ENCODE peak calls at places on chromosomes 1 and 21, in nine cellular contexts. One of them, this sample, is unnamed.

GRCh38 chr21:42061866-42062542 is 9.1 kb upstream of the UMODL1 start:
- DNase-seq in stomach: no peak
- DNase-seq in K562: no peak
- DNase-seq in IMR-90: no peak
- DNase-seq in cardiac muscle cell: no peak
- DNase-seq in GM06990: no peak
- DNase-seq in mucosa of descending colon: peak
- DNase-seq in left lung: no peak
- DNase-seq in fibroblast of pulmonary artery: no peak
- DNase-seq in this sample: no peak

GRCh38 chr1:13605159-13605558 is 21.5 kb downstream of the PDPN start:
- DNase-seq in left lung: no peak
- DNase-seq in fibroblast of pulmonary artery: peak
- DNase-seq in GM06990: no peak
- DNase-seq in K562: no peak
- DNase-seq in mucosa of descending colon: no peak
- DNase-seq in IMR-90: peak
- DNase-seq in cardiac muscle cell: no peak
- DNase-seq in stomach: no peak
- DNase-seq in this sample: peak

GRCh38 chr1:48003741-48004503 is 6.7 kb upstream of the TRABD2B start:
- DNase-seq in stomach: no peak
- DNase-seq in IMR-90: no peak
- DNase-seq in mucosa of descending colon: peak
- DNase-seq in left lung: no peak
- DNase-seq in K562: no peak
- DNase-seq in fibroblast of pulmonary artery: no peak
- DNase-seq in cardiac muscle cell: no peak
- DNase-seq in GM06990: no peak
- DNase-seq in this sample: no peak

GRCh38 chr1:24299901-24300300 is 19.3 kb upstream of the GRHL3 start:
- DNase-seq in IMR-90: no peak
- DNase-seq in stomach: no peak
- DNase-seq in left lung: no peak
- DNase-seq in mucosa of descending colon: no peak
- DNase-seq in GM06990: no peak
- DNase-seq in cardiac muscle cell: no peak
- DNase-seq in K562: no peak
- DNase-seq in fibroblast of pulmonary artery: no peak
- DNase-seq in this sample: no peak

GRCh38 chr1:245153081-245153644 is 1.6 kb upstream of the KIF26B start:
- DNase-seq in GM06990: peak
- DNase-seq in left lung: peak
- DNase-seq in stomach: peak
- DNase-seq in K562: peak
- DNase-seq in fibroblast of pulmonary artery: peak
- DNase-seq in mucosa of descending colon: peak
- DNase-seq in cardiac muscle cell: peak
- DNase-seq in IMR-90: peak
- DNase-seq in this sample: peak

GRCh38 chr1:214280386-214281029 is 451 bp upstream of the SMYD2 start:
- DNase-seq in stomach: peak
- DNase-seq in cardiac muscle cell: peak
- DNase-seq in fibroblast of pulmonary artery: peak
- DNase-seq in mucosa of descending colon: peak
- DNase-seq in K562: no peak
- DNase-seq in left lung: peak
- DNase-seq in GM06990: peak
- DNase-seq in IMR-90: peak
- DNase-seq in this sample: peak

GRCh38 chr1:188826800-188827199 is 1650.9 kb downstream of the BRINP3 start:
- DNase-seq in mucosa of descending colon: no peak
- DNase-seq in stomach: no peak
- DNase-seq in fibroblast of pulmonary artery: no peak
- DNase-seq in left lung: no peak
- DNase-seq in IMR-90: no peak
- DNase-seq in GM06990: no peak
- DNase-seq in K562: no peak
- DNase-seq in cardiac muscle cell: no peak
- DNase-seq in this sample: no peak

GRCh38 chr1:204286841-204287387 is 72.8 kb downstream of the PLEKHA6 start:
- DNase-seq in mucosa of descending colon: no peak
- DNase-seq in K562: no peak
- DNase-seq in cardiac muscle cell: peak
- DNase-seq in left lung: peak
- DNase-seq in fibroblast of pulmonary artery: peak
- DNase-seq in IMR-90: no peak
- DNase-seq in stomach: peak
- DNase-seq in GM06990: no peak
- DNase-seq in this sample: no peak

GRCh38 chr1:65470766-65471165 is 50.3 kb downstream of the LEPR start:
- DNase-seq in GM06990: no peak
- DNase-seq in IMR-90: no peak
- DNase-seq in left lung: no peak
- DNase-seq in cardiac muscle cell: no peak
- DNase-seq in mucosa of descending colon: no peak
- DNase-seq in stomach: no peak
- DNase-seq in fibroblast of pulmonary artery: peak
- DNase-seq in K562: no peak
- DNase-seq in this sample: peak

GRCh38 chr1:2212542-2213491 is 15.3 kb upstream of the SKI start:
- DNase-seq in K562: peak
- DNase-seq in mucosa of descending colon: peak
- DNase-seq in fibroblast of pulmonary artery: peak
- DNase-seq in cardiac muscle cell: peak
- DNase-seq in IMR-90: peak
- DNase-seq in stomach: peak
- DNase-seq in left lung: peak
- DNase-seq in GM06990: no peak
- DNase-seq in this sample: peak

GRCh38 chr1:208668991-208669390 is 424.8 kb upstream of the PLXNA2 start:
- DNase-seq in left lung: no peak
- DNase-seq in GM06990: no peak
- DNase-seq in stomach: no peak
- DNase-seq in mucosa of descending colon: no peak
- DNase-seq in fibroblast of pulmonary artery: no peak
- DNase-seq in IMR-90: no peak
- DNase-seq in cardiac muscle cell: peak
- DNase-seq in K562: no peak
- DNase-seq in this sample: peak

GRCh38 chr1:14880456-14881316 is 272.9 kb upstream of the TMEM51 start:
- DNase-seq in fibroblast of pulmonary artery: no peak
- DNase-seq in left lung: peak
- DNase-seq in cardiac muscle cell: no peak
- DNase-seq in stomach: peak
- DNase-seq in IMR-90: peak
- DNase-seq in K562: no peak
- DNase-seq in mucosa of descending colon: no peak
- DNase-seq in GM06990: no peak
- DNase-seq in this sample: peak

GRCh38 chr1:26478159-26478558 is 5.9 kb downstream of the HMGN2 start:
- DNase-seq in IMR-90: no peak
- DNase-seq in GM06990: no peak
- DNase-seq in stomach: no peak
- DNase-seq in mucosa of descending colon: no peak
- DNase-seq in cardiac muscle cell: no peak
- DNase-seq in fibroblast of pulmonary artery: no peak
- DNase-seq in K562: no peak
- DNase-seq in left lung: no peak
- DNase-seq in this sample: no peak

GRCh38 chr1:236872075-236872666 is 77.1 kb downstream of the MTR start:
- DNase-seq in IMR-90: no peak
- DNase-seq in GM06990: no peak
- DNase-seq in fibroblast of pulmonary artery: no peak
- DNase-seq in stomach: no peak
- DNase-seq in cardiac muscle cell: no peak
- DNase-seq in mucosa of descending colon: no peak
- DNase-seq in left lung: no peak
- DNase-seq in K562: no peak
- DNase-seq in this sample: no peak

GRCh38 chr21:44453120-44453519 is 2.2 kb upstream of the LRRC3 start:
- DNase-seq in K562: no peak
- DNase-seq in stomach: no peak
- DNase-seq in mucosa of descending colon: no peak
- DNase-seq in GM06990: no peak
- DNase-seq in cardiac muscle cell: no peak
- DNase-seq in fibroblast of pulmonary artery: no peak
- DNase-seq in IMR-90: no peak
- DNase-seq in left lung: no peak
- DNase-seq in this sample: no peak

GRCh38 chr1:154689063-154689462 is 81.1 kb upstream of the ADAR start:
- DNase-seq in stomach: no peak
- DNase-seq in cardiac muscle cell: no peak
- DNase-seq in IMR-90: no peak
- DNase-seq in fibroblast of pulmonary artery: no peak
- DNase-seq in K562: no peak
- DNase-seq in mucosa of descending colon: no peak
- DNase-seq in GM06990: no peak
- DNase-seq in left lung: no peak
- DNase-seq in this sample: no peak

GRCh38 chr1:207848234-207848633 is 62.7 kb downstream of the CD34 start:
- DNase-seq in cardiac muscle cell: no peak
- DNase-seq in left lung: peak
- DNase-seq in fibroblast of pulmonary artery: peak
- DNase-seq in K562: no peak
- DNase-seq in mucosa of descending colon: peak
- DNase-seq in stomach: peak
- DNase-seq in IMR-90: peak
- DNase-seq in GM06990: no peak
- DNase-seq in this sample: peak

GRCh38 chr1:7207875-7208646 is 422.8 kb downstream of the CAMTA1 start:
- DNase-seq in fibroblast of pulmonary artery: peak
- DNase-seq in GM06990: no peak
- DNase-seq in mucosa of descending colon: peak
- DNase-seq in stomach: peak
- DNase-seq in left lung: no peak
- DNase-seq in IMR-90: peak
- DNase-seq in cardiac muscle cell: peak
- DNase-seq in K562: peak
- DNase-seq in this sample: peak

GRCh38 chr1:62012821-62013220 is 181.8 kb upstream of the L1TD1 start:
- DNase-seq in mucosa of descending colon: no peak
- DNase-seq in cardiac muscle cell: no peak
- DNase-seq in GM06990: no peak
- DNase-seq in IMR-90: no peak
- DNase-seq in left lung: no peak
- DNase-seq in fibroblast of pulmonary artery: no peak
- DNase-seq in K562: no peak
- DNase-seq in stomach: no peak
- DNase-seq in this sample: no peak

GRCh38 chr1:163427336-163427735 is 105.6 kb downstream of the NUF2 start:
- DNase-seq in mucosa of descending colon: no peak
- DNase-seq in IMR-90: no peak
- DNase-seq in fibroblast of pulmonary artery: no peak
- DNase-seq in stomach: no peak
- DNase-seq in K562: no peak
- DNase-seq in cardiac muscle cell: no peak
- DNase-seq in left lung: no peak
- DNase-seq in GM06990: no peak
- DNase-seq in this sample: no peak

GRCh38 chr1:113929750-113930498 is 800 bp downstream of the HIPK1 start:
- DNase-seq in K562: no peak
- DNase-seq in fibroblast of pulmonary artery: peak
- DNase-seq in left lung: peak
- DNase-seq in cardiac muscle cell: peak
- DNase-seq in stomach: peak
- DNase-seq in IMR-90: peak
- DNase-seq in GM06990: peak
- DNase-seq in mucosa of descending colon: peak
- DNase-seq in this sample: peak
- TF ChIP-seq CTCF in K562: peak
- TF ChIP-seq CTCF in fibroblast of pulmonary artery: no peak
- TF ChIP-seq CTCF in left lung: no peak
- TF ChIP-seq CTCF in cardiac muscle cell: peak
- TF ChIP-seq CTCF in stomach: no peak
- TF ChIP-seq CTCF in IMR-90: no peak
- TF ChIP-seq CTCF in GM06990: peak
- TF ChIP-seq CTCF in mucosa of descending colon: no peak
- TF ChIP-seq CTCF in this sample: no peak

DNA sequence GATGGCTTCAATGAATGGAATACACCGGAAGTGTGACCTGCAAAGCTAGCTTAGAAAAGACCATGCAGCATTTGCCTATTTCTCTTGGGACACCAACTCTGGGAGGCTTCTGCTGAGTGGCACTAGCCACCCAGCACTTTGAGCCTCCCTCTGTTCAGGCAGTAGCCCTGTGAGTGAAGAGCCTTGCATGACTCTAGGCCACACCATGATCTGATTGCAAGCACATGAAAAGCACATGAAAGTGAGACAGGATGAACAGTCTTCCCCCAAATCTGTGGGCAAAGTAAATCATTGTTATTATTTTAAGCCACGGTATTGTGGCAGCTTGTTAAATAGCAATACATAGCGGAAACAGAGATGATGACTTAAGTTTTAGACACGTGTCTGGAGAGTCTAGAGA is 2.8 kb downstream of the CD48 start:
- DNase-seq in mucosa of descending colon: no peak
- DNase-seq in fibroblast of pulmonary artery: no peak
- DNase-seq in left lung: no peak
- DNase-seq in stomach: no peak
- DNase-seq in K562: no peak
- DNase-seq in cardiac muscle cell: no peak
- DNase-seq in IMR-90: no peak
- DNase-seq in GM06990: peak
- DNase-seq in this sample: no peak
- H3K4me3 ChIP-seq in mucosa of descending colon: no peak
- H3K4me3 ChIP-seq in fibroblast of pulmonary artery: no peak
- H3K4me3 ChIP-seq in left lung: peak
- H3K4me3 ChIP-seq in stomach: no peak
- H3K4me3 ChIP-seq in K562: no peak
- H3K4me3 ChIP-seq in cardiac muscle cell: no peak
- H3K4me3 ChIP-seq in IMR-90: no peak
- H3K4me3 ChIP-seq in GM06990: peak
- H3K4me3 ChIP-seq in this sample: no peak

DNA sequence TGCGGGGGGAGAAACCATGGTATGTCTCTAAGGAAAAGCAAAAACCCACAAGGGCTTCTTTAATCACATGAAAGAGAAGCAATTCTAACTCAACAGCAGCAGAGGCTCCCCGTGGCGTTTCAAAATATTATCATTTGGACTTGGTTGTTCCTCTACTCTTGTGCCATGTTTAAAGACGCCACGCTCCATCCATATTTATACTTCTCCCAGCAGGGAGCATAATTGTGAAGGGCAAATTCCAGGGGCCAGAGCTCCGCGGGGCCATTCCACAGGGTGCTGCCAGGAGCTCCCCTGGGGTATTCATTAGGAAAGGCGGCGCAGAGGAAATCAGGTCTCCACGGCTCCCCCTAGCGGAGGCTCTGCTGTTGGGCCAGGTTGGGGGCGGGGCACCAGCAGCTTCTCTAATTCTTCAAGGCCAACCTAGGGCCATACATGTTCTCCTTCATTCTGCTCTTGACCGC is 92.1 kb upstream of the SSX2IP start:
- DNase-seq in left lung: peak
- DNase-seq in IMR-90: peak
- DNase-seq in mucosa of descending colon: peak
- DNase-seq in cardiac muscle cell: peak
- DNase-seq in K562: peak
- DNase-seq in stomach: peak
- DNase-seq in fibroblast of pulmonary artery: peak
- DNase-seq in GM06990: peak
- DNase-seq in this sample: peak
- TF ChIP-seq CTCF in left lung: peak
- TF ChIP-seq CTCF in IMR-90: peak
- TF ChIP-seq CTCF in mucosa of descending colon: peak
- TF ChIP-seq CTCF in cardiac muscle cell: peak
- TF ChIP-seq CTCF in K562: peak
- TF ChIP-seq CTCF in stomach: peak
- TF ChIP-seq CTCF in fibroblast of pulmonary artery: peak
- TF ChIP-seq CTCF in GM06990: peak
- TF ChIP-seq CTCF in this sample: peak

GRCh38 chr1:212700892-212701819 is 1.5 kb upstream of the BATF3 start:
- DNase-seq in GM06990: no peak
- DNase-seq in cardiac muscle cell: peak
- DNase-seq in IMR-90: peak
- DNase-seq in mucosa of descending colon: peak
- DNase-seq in left lung: peak
- DNase-seq in fibroblast of pulmonary artery: peak
- DNase-seq in stomach: peak
- DNase-seq in K562: no peak
- DNase-seq in this sample: peak
- H3K4me3 ChIP-seq in GM06990: peak
- H3K4me3 ChIP-seq in cardiac muscle cell: peak
- H3K4me3 ChIP-seq in IMR-90: peak
- H3K4me3 ChIP-seq in mucosa of descending colon: no peak
- H3K4me3 ChIP-seq in left lung: peak
- H3K4me3 ChIP-seq in fibroblast of pulmonary artery: peak
- H3K4me3 ChIP-seq in stomach: peak
- H3K4me3 ChIP-seq in K562: no peak
- H3K4me3 ChIP-seq in this sample: peak

This sample was measured in astrocyte of the spinal cord.